ENCODE peak calls at places on chromosome 1, in six cellular contexts. X is upper lobe of right lung, A is RWPE1, E is anterior cingulate cortex, W is MV-4-11, R is 8988T. O is an unnamed sample.

GRCh38 chr1:41547781-41548560 is 63.5 kb upstream of the EDN2 start:
- DNase-seq in X (peak), A (peak), E (no peak), W (no peak), R (no peak), O (no peak)

GRCh38 chr1:65791396-65791795 is 1.3 kb upstream of the PDE4B start:
- DNase-seq in X (no peak), A (no peak), E (no peak), W (peak), R (no peak), O (peak)

GRCh38 chr1:19344372-19344810 is 32.3 kb downstream of the SLC66A1 start:
- DNase-seq in X (peak), A (peak), E (peak), W (no peak), R (peak), O (peak)

GRCh38 chr1:11147371-11147770 is 41.8 kb upstream of the ANGPTL7 start:
- DNase-seq in X (no peak), A (peak), E (no peak), W (no peak), R (no peak), O (no peak)

GRCh38 chr1:38000529-38001453 is 4.5 kb downstream of the FHL3 start:
- DNase-seq in X (no peak), A (peak), E (no peak), W (peak), R (peak), O (peak)

GRCh38 chr1:110085666-110086065 is 15.2 kb upstream of the ALX3 start:
- DNase-seq in X (no peak), A (no peak), E (no peak), W (no peak), R (no peak), O (no peak)

GRCh38 chr1:76269175-76269574 is 194.6 kb downstream of the ST6GALNAC3 start:
- DNase-seq in X (no peak), A (no peak), E (no peak), W (peak), R (no peak), O (no peak)

GRCh38 chr1:100347009-100347966 is 5.0 kb upstream of the CDC14A start:
- DNase-seq in X (no peak), A (no peak), E (no peak), W (peak), R (no peak), O (no peak)

GRCh38 chr1:32759997-32760623 is 57.0 kb downstream of the YARS1 start:
- DNase-seq in X (peak), A (peak), E (no peak), W (no peak), R (peak), O (peak)

GRCh38 chr1:210250998-210251679 is 18.5 kb downstream of the SERTAD4 start:
- DNase-seq in X (peak), A (peak), E (peak), W (peak), R (peak), O (peak)

GRCh38 chr1:154193821-154194220 is 1.9 kb upstream of the TPM3 start:
- DNase-seq in X (no peak), A (no peak), E (no peak), W (no peak), R (no peak), O (no peak)

GRCh38 chr1:236326432-236326831 is 44.7 kb upstream of the ERO1B start:
- DNase-seq in X (no peak), A (no peak), E (no peak), W (no peak), R (no peak), O (no peak)

GRCh38 chr1:7579831-7580804 is 191.0 kb upstream of the VAMP3 start:
- DNase-seq in X (peak), A (no peak), E (no peak), W (no peak), R (no peak), O (peak)

GRCh38 chr1:94496076-94496755 is 45.3 kb downstream of the F3 start:
- DNase-seq in X (no peak), A (no peak), E (no peak), W (no peak), R (no peak), O (no peak)

GRCh38 chr1:153938996-153939395 is 7.5 kb downstream of the DENND4B start:
- DNase-seq in X (peak), A (no peak), E (no peak), W (no peak), R (no peak), O (peak)

GRCh38 chr1:161863549-161863948 is 97.4 kb downstream of the ATF6 start:
- DNase-seq in X (no peak), A (no peak), E (no peak), W (no peak), R (no peak), O (no peak)

GRCh38 chr1:198936371-198937083 is 297.7 kb downstream of the PTPRC start:
- DNase-seq in X (no peak), A (peak), E (no peak), W (no peak), R (no peak), O (peak)

GRCh38 chr1:164774413-164774812 is 215.4 kb downstream of the PBX1 start:
- DNase-seq in X (no peak), A (no peak), E (no peak), W (no peak), R (no peak), O (no peak)

GRCh38 chr1:154219511-154219910 is 1.2 kb upstream of the UBAP2L start:
- DNase-seq in X (no peak), A (no peak), E (no peak), W (peak), R (no peak), O (peak)

GRCh38 chr1:77031101-77031662 is 163.9 kb downstream of the ST6GALNAC5 start:
- DNase-seq in X (no peak), A (peak), E (no peak), W (no peak), R (no peak), O (no peak)

GRCh38 chr1:23576338-23577055 is 17.2 kb upstream of the ID3 start:
- DNase-seq in X (no peak), A (no peak), E (no peak), W (no peak), R (no peak), O (no peak)

GRCh38 chr1:62185677-62186076 is 9.0 kb upstream of the L1TD1 start:
- DNase-seq in X (no peak), A (no peak), E (no peak), W (no peak), R (no peak), O (no peak)

GRCh38 chr1:98940069-98940468 is 64.6 kb downstream of the PLPPR5 start:
- DNase-seq in X (no peak), A (no peak), E (no peak), W (no peak), R (no peak), O (no peak)